ENCODE peak calls at places on chromosomes 13 and 19, in six cellular contexts. U is endothelial cell of umbilical vein, N is lower lobe of right lung, C is choroid plexus epithelial cell, F is astrocyte, M is esophagus squamous epithelium. G is an unnamed sample.

GRCh38 chr19:8148088-8148409 is 1.3 kb downstream of the FBN3 start:
- DNase-seq in U (no peak), N (no peak), C (no peak), F (no peak), M (no peak), G (no peak)

GRCh38 chr19:1324249-1324791 is 38.6 kb downstream of the EFNA2 start:
- DNase-seq in U (no peak), N (no peak), C (no peak), F (no peak), M (no peak), G (no peak)

GRCh38 chr19:398719-399118 is 10.2 kb downstream of the C2CD4C start:
- DNase-seq in U (no peak), N (peak), C (no peak), F (no peak), M (no peak), G (no peak)

GRCh38 chr13:27968316-27969072 is 621 bp downstream of the CDX2 start:
- DNase-seq in U (no peak), N (no peak), C (no peak), F (no peak), M (no peak), G (no peak)

GRCh38 chr19:2424686-2425621 is 2.4 kb downstream of the TIMM13 start:
- DNase-seq in U (peak), N (no peak), C (peak), F (peak), M (no peak), G (peak)

GRCh38 chr19:3942790-3943409 is 10.0 kb downstream of the NMRK2 start:
- DNase-seq in U (no peak), N (no peak), C (no peak), F (no peak), M (no peak), G (no peak)

GRCh38 chr19:12202250-12202649 is 39.4 kb downstream of the ZNF136 start:
- DNase-seq in U (no peak), N (peak), C (peak), F (no peak), M (no peak), G (peak)

GRCh38 chr19:14354445-14354844 is 26.8 kb upstream of the ADGRE5 start:
- DNase-seq in U (no peak), N (no peak), C (no peak), F (no peak), M (no peak), G (no peak)

GRCh38 chr13:25080773-25081172 is 15.2 kb upstream of the PABPC3 start:
- DNase-seq in U (no peak), N (no peak), C (no peak), F (no peak), M (no peak), G (no peak)

GRCh38 chr13:26499209-26499601 is 58.3 kb upstream of the WASF3 start:
- DNase-seq in U (no peak), N (no peak), C (no peak), F (no peak), M (no peak), G (no peak)

GRCh38 chr13:29046588-29046987 is 226.4 kb downstream of the MTUS2 start:
- DNase-seq in U (no peak), N (no peak), C (no peak), F (no peak), M (no peak), G (peak)

GRCh38 chr13:40550130-40550529 is 116.3 kb downstream of the FOXO1 start:
- DNase-seq in U (no peak), N (no peak), C (peak), F (peak), M (no peak), G (no peak)

GRCh38 chr13:74841123-74841522 is 640.8 kb downstream of the TBC1D4 start:
- DNase-seq in U (no peak), N (no peak), C (no peak), F (no peak), M (no peak), G (no peak)

GRCh38 chr19:55304279-55304978 is 20.6 kb downstream of the BRSK1 start:
- DNase-seq in U (no peak), N (no peak), C (peak), F (no peak), M (no peak), G (peak)

GRCh38 chr13:26965976-26966375 is 205.4 kb upstream of the GPR12 start:
- DNase-seq in U (no peak), N (peak), C (peak), F (peak), M (no peak), G (no peak)

GRCh38 chr13:108987488-108987887 is 358.1 kb downstream of the MYO16 start:
- DNase-seq in U (no peak), N (no peak), C (peak), F (peak), M (no peak), G (no peak)

GRCh38 chr13:112943309-112944125 is 25.5 kb upstream of the MCF2L start:
- DNase-seq in U (no peak), N (peak), C (peak), F (peak), M (no peak), G (peak)

GRCh38 chr13:32314968-32315254 is 252 bp downstream of the ZAR1L start:
- DNase-seq in U (no peak), N (no peak), C (peak), F (peak), M (no peak), G (peak)

GRCh38 chr13:109787135-109787954 is 962 bp upstream of the IRS2 start:
- DNase-seq in U (peak), N (peak), C (peak), F (no peak), M (no peak), G (peak)

GRCh38 chr19:50486823-50487515 is 10.3 kb upstream of the GARIN5A start:
- DNase-seq in U (peak), N (peak), C (peak), F (no peak), M (no peak), G (peak)

GRCh38 chr19:4676955-4677731 is 7.0 kb upstream of the MYDGF start:
- DNase-seq in U (peak), N (peak), C (peak), F (no peak), M (no peak), G (peak)

GRCh38 chr13:27383104-27383921 is 41.1 kb upstream of the GTF3A start:
- DNase-seq in U (no peak), N (no peak), C (no peak), F (no peak), M (no peak), G (no peak)

GRCh38 chr13:46527237-46527636 is 25.7 kb upstream of the LRCH1 start:
- DNase-seq in U (no peak), N (no peak), C (no peak), F (no peak), M (no peak), G (no peak)

GRCh38 chr13:72144625-72145024 is 277.6 kb upstream of the DACH1 start:
- DNase-seq in U (no peak), N (no peak), C (peak), F (no peak), M (no peak), G (no peak)

GRCh38 chr13:19763618-19764017 is 19.1 kb downstream of the PSPC1 start:
- DNase-seq in U (no peak), N (no peak), C (no peak), F (no peak), M (no peak), G (no peak)

GRCh38 chr19:711224-711623 is 2.5 kb downstream of the PALM start:
- DNase-seq in U (no peak), N (no peak), C (no peak), F (no peak), M (no peak), G (no peak)

GRCh38 chr19:3572132-3572854 is 451 bp upstream of the HMG20B start:
- DNase-seq in U (peak), N (peak), C (peak), F (peak), M (peak), G (peak)

DNA sequence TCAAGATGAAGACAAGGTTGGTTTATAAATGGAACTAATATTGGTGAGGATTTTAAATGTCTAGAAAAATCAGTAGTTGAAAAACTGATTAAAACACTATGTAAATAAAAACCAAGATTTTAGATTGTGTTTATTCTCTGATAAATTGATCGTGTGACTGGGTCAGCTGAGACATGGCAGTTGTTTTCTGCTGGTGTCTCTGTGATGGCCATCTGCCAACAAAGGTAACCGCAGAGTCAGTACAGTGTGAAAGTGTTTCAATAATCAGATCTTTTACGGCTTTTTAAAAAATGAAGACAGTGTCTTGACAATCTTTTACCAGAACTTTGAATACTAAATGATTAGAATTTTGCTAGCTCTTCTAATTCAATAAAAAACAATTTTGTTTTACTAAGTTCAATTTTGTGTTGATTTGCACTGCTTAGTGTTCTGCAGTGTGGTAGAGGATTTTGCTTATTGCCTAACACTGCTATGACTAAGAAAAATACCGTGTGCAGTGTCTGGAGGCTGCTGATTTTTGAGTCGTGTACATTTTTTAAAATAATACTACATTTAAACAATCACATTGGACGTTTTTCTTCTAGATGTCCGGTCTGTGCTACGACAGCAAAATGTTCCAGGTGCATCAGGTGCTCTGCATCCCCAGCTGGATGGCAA is 32.7 kb upstream of the GPR183 start:
- DNase-seq in U (no peak), N (no peak), C (peak), F (peak), M (no peak), G (no peak)
- H3K4me3 ChIP-seq in U (no peak), N (no peak), C (no peak), F (no peak), M (no peak), G (no peak)

GRCh38 chr19:36244066-36244465 is 29.2 kb downstream of the ZNF146 start:
- DNase-seq in U (no peak), N (no peak), C (no peak), F (no peak), M (no peak), G (no peak)
- TF ChIP-seq CTCF in U (no peak), N (no peak), C (no peak), F (no peak), M (no peak), G (no peak)

GRCh38 chr13:30373727-30374126 is 48.6 kb upstream of the UBE2L5 start:
- DNase-seq in U (no peak), N (peak), C (no peak), F (no peak), M (peak), G (no peak)

GRCh38 chr13:30377312-30377685 is 45.0 kb upstream of the UBE2L5 start:
- DNase-seq in U (no peak), N (no peak), C (no peak), F (no peak), M (no peak), G (no peak)

GRCh38 chr13:30376426-30377311 is 45.6 kb upstream of the UBE2L5 start:
- DNase-seq in U (no peak), N (no peak), C (no peak), F (no peak), M (peak), G (peak)

GRCh38 chr13:30371649-30372265 is 50.5 kb upstream of the UBE2L5 start:
- DNase-seq in U (peak), N (no peak), C (peak), F (peak), M (peak), G (no peak)

DNA sequence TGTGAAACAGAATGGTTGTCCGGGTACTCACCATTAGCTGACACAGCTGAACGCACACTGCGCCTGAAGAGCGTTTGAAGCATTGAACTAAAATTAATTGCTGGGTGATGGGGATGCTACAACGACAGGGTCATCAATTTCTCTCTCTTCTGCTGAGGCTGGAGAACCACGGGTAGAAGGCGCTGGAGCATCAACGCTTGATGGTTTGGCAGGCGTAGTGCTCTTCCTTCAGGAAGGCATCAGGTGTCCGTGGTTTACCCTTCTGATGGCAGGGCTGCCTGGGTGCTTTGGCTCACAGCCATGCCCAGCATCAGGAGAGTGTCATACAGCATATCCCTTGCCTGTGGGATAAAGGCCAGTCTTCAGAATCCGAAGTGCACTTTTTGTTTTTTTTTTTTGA is 46.9 kb upstream of the UBE2L5 start:
- DNase-seq in U (no peak), N (no peak), C (no peak), F (no peak), M (no peak), G (no peak)
- H3K4me3 ChIP-seq in U (no peak), N (no peak), C (no peak), F (no peak), M (peak), G (no peak)

GRCh38 chr13:44989071-44989889 is at the start of the genes GPALPP1 and NUFIP1:
- DNase-seq in U (peak), N (peak), C (peak), F (peak), M (peak), G (peak)
- TF ChIP-seq CTCF in U (peak), N (no peak), C (peak), F (peak), M (no peak), G (no peak)

DNA sequence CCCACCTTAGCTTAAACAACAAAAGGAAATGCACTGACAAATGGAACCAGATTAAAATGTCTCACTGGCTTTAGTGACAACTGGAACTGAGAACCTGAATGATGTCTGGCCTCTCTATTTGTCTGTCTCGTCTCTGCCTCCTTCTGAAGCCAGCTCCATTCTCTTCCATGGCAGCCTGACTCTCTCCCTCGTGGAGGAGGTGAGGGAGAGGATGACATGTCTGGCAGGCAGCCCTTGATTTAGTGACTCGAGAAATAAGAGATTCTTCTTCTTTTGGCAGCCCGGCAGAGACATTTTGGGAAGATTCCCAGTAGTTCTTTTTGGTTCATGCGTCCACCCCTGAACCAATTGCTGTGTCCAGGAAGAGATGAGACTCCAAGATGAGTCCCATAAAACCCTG is 131.7 kb downstream of the KLF5 start:
- DNase-seq in U (no peak), N (no peak), C (no peak), F (no peak), M (no peak), G (no peak)
- H3K4me3 ChIP-seq in U (no peak), N (no peak), C (no peak), F (no peak), M (no peak), G (no peak)

DNA sequence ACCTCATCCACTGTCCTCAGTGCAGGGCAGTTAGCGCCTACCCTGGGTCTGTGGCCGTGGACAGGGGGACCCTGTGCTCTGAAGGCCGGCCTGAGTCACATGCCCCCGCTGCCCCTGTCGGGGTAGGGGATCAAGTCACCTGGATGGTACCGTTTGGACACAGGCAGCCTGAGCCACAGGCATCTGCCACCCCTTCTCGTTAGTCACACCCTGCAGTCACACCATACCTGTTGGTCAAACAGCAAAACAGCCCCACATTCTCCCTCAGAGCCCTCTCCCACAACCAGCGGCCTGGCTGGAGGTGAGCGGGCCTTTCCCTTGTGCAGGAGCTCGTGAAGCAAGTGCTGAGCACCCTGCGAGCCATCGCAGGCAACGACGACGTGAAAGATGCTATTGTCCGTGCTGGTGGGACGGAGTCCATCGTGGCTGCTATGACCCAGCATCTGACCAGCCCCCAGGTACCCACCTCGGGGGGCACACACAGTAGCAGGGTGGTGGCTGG is 8.8 kb upstream of the SLC25A42 start:
- DNase-seq in U (no peak), N (no peak), C (no peak), F (no peak), M (no peak), G (no peak)
- TF ChIP-seq CTCF in U (no peak), N (no peak), C (no peak), F (no peak), M (no peak), G (no peak)

GRCh38 chr13:52961196-52961845 is 67.3 kb upstream of the OLFM4 start:
- DNase-seq in U (no peak), N (no peak), C (no peak), F (no peak), M (no peak), G (no peak)
- H3K4me3 ChIP-seq in U (no peak), N (no peak), C (no peak), F (no peak), M (no peak), G (no peak)

DNA sequence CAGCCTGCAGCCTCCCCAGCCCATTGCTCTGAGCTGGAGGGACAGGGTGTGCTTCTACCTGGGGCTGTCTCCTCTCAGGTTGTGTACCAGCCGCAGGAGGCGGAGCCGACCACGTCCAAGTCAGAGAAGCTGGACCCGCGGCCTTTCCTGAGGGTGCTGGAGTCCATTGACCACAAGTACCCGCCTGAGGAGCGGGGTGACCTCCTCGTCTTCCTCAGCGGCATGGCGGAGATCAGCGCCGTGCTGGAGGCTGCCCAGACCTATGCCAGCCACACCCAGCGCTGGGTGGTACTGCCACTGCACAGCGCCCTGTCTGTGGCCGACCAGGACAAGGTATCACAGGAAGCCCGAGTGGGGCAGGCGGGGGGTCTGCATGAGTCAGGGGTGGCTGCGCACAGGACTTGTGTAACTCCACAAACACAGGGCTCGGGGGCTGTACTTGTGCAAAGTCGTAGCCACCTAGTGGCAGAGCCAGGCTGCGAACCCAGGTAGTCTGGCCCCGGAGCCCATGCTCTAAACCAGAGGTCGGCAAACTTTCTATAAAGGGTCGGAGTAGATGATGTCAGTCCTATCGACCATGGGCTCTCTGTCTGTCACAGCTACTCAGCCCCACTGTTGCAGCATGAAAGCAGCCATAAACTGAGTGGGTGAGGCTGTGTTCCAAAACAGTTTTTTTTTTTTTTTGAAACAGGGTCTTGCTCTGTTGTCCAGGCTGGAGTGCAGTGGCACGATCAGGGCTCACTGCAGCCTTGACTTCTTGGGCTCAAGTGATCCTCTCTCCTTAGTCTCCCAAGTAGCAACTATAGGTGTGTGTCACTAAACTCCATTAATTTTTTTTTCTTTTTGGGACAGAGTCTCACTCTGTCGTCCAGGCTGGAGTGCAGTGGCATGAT is 8.9 kb downstream of the DHX34 start:
- DNase-seq in U (no peak), N (no peak), C (peak), F (no peak), M (no peak), G (no peak)
- TF ChIP-seq CTCF in U (peak), N (no peak), C (peak), F (no peak), M (no peak), G (peak)

DNA sequence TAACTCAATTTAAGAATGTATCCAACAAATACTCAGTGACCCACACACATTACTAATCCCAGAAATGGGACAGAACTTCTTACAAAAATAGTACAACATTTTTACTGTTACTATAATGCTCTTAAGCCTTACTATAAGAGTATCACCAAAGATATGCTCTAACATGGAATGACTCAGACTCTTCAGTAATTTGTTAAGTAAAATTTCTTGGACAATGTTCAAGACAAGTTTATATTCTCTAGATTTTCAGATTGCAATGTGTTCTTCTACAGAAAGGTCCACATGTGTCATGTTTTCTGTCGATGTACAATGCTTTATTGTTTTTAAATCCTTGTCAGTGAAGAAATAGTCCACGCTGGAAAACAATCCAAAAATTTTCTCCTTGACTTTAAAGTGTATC is 66.3 kb upstream of the RFXAP start:
- DNase-seq in U (no peak), N (no peak), C (peak), F (peak), M (no peak), G (no peak)
- H3K4me3 ChIP-seq in U (no peak), N (no peak), C (no peak), F (no peak), M (no peak), G (no peak)

G was measured in cardiac muscle cell.